ENCODE peak calls at places on chromosomes 13 and 19, in seven cellular contexts. E, F, K, B, G, P and A are unnamed samples.

GRCh38 chr13:45704211-45704739 is 2.2 kb downstream of the CBY2 start:
- DNase-seq in K (no peak), G (no peak), P (no peak), B (no peak), F (no peak), E (no peak), A (no peak)

GRCh38 chr19:5193192-5193591 is 147.4 kb downstream of the PTPRS start:
- DNase-seq in K (no peak), G (no peak), B (no peak), E (no peak), F (no peak), P (no peak), A (no peak)

GRCh38 chr13:97257800-97258799 is 36.0 kb downstream of the MBNL2 start:
- DNase-seq in F (peak; percentile 89), E (peak; percentile 93), B (no peak), G (no peak), K (no peak), P (no peak), A (peak; percentile 89)

GRCh38 chr19:12801466-12802266 is at the start of the genes PRDX2 and THSD8:
- DNase-seq in G (peak; percentile 56), E (peak; percentile 93), K (peak; percentile 63), F (peak; percentile 69), B (peak; percentile 71), P (no peak), A (peak; percentile 71)

GRCh38 chr13:98272549-98272948 is 95.5 kb upstream of the RNF113B start:
- DNase-seq in G (no peak), K (no peak), B (no peak), P (no peak), E (no peak), F (no peak), A (no peak)

GRCh38 chr13:36438594-36439483 is 6.5 kb downstream of the CCNA1 start:
- DNase-seq in E (no peak), P (no peak), G (no peak), B (no peak), F (no peak), K (no peak), A (no peak)

GRCh38 chr19:29623726-29624488 is 17.8 kb downstream of the POP4 start:
- DNase-seq in K (no peak), B (no peak), F (no peak), G (peak; percentile 14), E (no peak), P (no peak), A (no peak)

GRCh38 chr13:63117710-63118109 is 1702.1 kb upstream of the PCDH20 start:
- DNase-seq in E (no peak), K (no peak), G (no peak), B (no peak), F (no peak), P (no peak), A (no peak)

GRCh38 chr19:27867981-27868380 is 1345.0 kb downstream of the UQCRFS1 start:
- DNase-seq in G (no peak), K (no peak), B (no peak), P (no peak), E (no peak), F (no peak), A (no peak)

GRCh38 chr13:100403675-100404074 is 184.9 kb downstream of the GGACT start:
- DNase-seq in P (no peak), B (no peak), F (no peak), G (no peak), K (no peak), E (no peak), A (no peak)

GRCh38 chr19:38095411-38096308 is 128.4 kb downstream of the DPF1 start:
- DNase-seq in G (no peak), F (peak; percentile 63), P (no peak), E (peak; percentile 91), K (peak; percentile 81), B (peak; percentile 24), A (peak; percentile 71)